ENCODE peak calls at places on chromosome 1, in ten cellular contexts. B is naive thymus-derived CD4-positive, alpha-beta T cell; F is naive thymus-derived CD8-positive, alpha-beta T cell; C is activated CD4-positive, CD25-positive, alpha-beta regulatory T cell treated with anti-CD3 and anti-CD28 coated beads, Interleukin-2, amount 50 U/mL, for 24 hours; D is upper lobe of left lung; P is right lobe of liver; I is CD4-positive, CD25-positive, alpha-beta regulatory T cell; Q is activated CD8-positive, alpha-beta T cell treated with anti-CD3 and anti-CD28 coated beads, Interleukin-2, amount 10 ng/mL, durations not matched to agents 7 days and 5 days; K is Right ventricle myocardium superior; O is Panc1. A is an unnamed sample.

GRCh38 chr1:184664661-184665060 is 90.0 kb downstream of the EDEM3 start:
- ATAC-seq in B (no peak), F (no peak), C (no peak), D (no peak), P (no peak), I (no peak), Q (no peak), K (no peak), O (no peak), A (no peak)

GRCh38 chr1:154583691-154584212 is 16.2 kb downstream of the CHRNB2 start:
- ATAC-seq in B (no peak), F (no peak), C (no peak), D (no peak), P (no peak), I (no peak), Q (no peak), K (no peak), O (no peak), A (no peak)

GRCh38 chr1:83967336-83967735 is 31.6 kb downstream of the TTLL7 start:
- ATAC-seq in B (no peak), F (no peak), C (no peak), D (no peak), P (no peak), I (no peak), Q (no peak), K (no peak), O (no peak), A (no peak)

GRCh38 chr1:56537660-56538059 is 41.7 kb downstream of the PLPP3 start:
- ATAC-seq in B (no peak), F (no peak), C (no peak), D (no peak), P (no peak), I (no peak), Q (no peak), K (peak), O (no peak), A (no peak)

GRCh38 chr1:178869114-178869697 is 1.7 kb downstream of the ANGPTL1 start:
- ATAC-seq in B (no peak), F (no peak), C (no peak), D (no peak), P (peak), I (no peak), Q (no peak), K (peak), O (no peak), A (peak)

GRCh38 chr1:229221106-229222019 is 49.5 kb upstream of the RAB4A start:
- ATAC-seq in B (no peak), F (no peak), C (no peak), D (peak), P (peak), I (no peak), Q (no peak), K (peak), O (peak), A (peak)

GRCh38 chr1:193211539-193211938 is 25.1 kb upstream of the B3GALT2 start:
- ATAC-seq in B (no peak), F (no peak), C (no peak), D (no peak), P (no peak), I (no peak), Q (no peak), K (no peak), O (no peak), A (no peak)

GRCh38 chr1:109721046-109721445 is 9.0 kb downstream of the GSTM5 start:
- ATAC-seq in B (no peak), F (no peak), C (no peak), D (no peak), P (no peak), I (no peak), Q (no peak), K (no peak), O (no peak), A (no peak)

GRCh38 chr1:8939362-8939995 is 6.2 kb upstream of the CA6 start:
- ATAC-seq in B (no peak), F (peak), C (no peak), D (no peak), P (no peak), I (no peak), Q (no peak), K (no peak), O (no peak), A (no peak)

GRCh38 chr1:192939440-192939839 is 119.7 kb downstream of the UCHL5 start:
- ATAC-seq in B (no peak), F (no peak), C (no peak), D (no peak), P (no peak), I (no peak), Q (no peak), K (no peak), O (no peak), A (no peak)

GRCh38 chr1:210236386-210236839 is 3.8 kb downstream of the SERTAD4 start:
- ATAC-seq in B (no peak), F (no peak), C (no peak), D (no peak), P (no peak), I (no peak), Q (no peak), K (peak), O (no peak), A (no peak)

GRCh38 chr1:84352298-84353106 is 45.8 kb upstream of the DNASE2B start:
- ATAC-seq in B (no peak), F (no peak), C (no peak), D (no peak), P (no peak), I (no peak), Q (no peak), K (no peak), O (no peak), A (no peak)

GRCh38 chr1:206503591-206504362 is 3.6 kb upstream of the RASSF5 start:
- ATAC-seq in B (peak), F (no peak), C (peak), D (peak), P (no peak), I (no peak), Q (peak), K (peak), O (no peak), A (peak)

GRCh38 chr1:176073524-176074157 is 133.4 kb downstream of the COP1 start:
- ATAC-seq in B (peak), F (no peak), C (no peak), D (no peak), P (peak), I (peak), Q (peak), K (peak), O (peak), A (no peak)

GRCh38 chr1:20035114-20035513 is 34.9 kb upstream of the PLA2G5 start:
- ATAC-seq in B (no peak), F (no peak), C (no peak), D (no peak), P (no peak), I (no peak), Q (no peak), K (peak), O (no peak), A (no peak)

GRCh38 chr1:205936846-205937707 is 6.2 kb downstream of the SLC26A9 start:
- ATAC-seq in B (no peak), F (no peak), C (no peak), D (no peak), P (no peak), I (no peak), Q (no peak), K (no peak), O (no peak), A (no peak)

GRCh38 chr1:20302093-20302471 is 11.4 kb downstream of the VWA5B1 start:
- ATAC-seq in B (no peak), F (no peak), C (no peak), D (no peak), P (no peak), I (no peak), Q (no peak), K (peak), O (peak), A (no peak)

GRCh38 chr1:98653186-98653585 is 8.3 kb upstream of the SNX7 start:
- ATAC-seq in B (no peak), F (no peak), C (no peak), D (no peak), P (no peak), I (no peak), Q (no peak), K (no peak), O (no peak), A (no peak)

GRCh38 chr1:78408192-78408591 is 82.6 kb upstream of the PTGFR start:
- ATAC-seq in B (no peak), F (no peak), C (no peak), D (no peak), P (no peak), I (no peak), Q (no peak), K (no peak), O (no peak), A (no peak)

GRCh38 chr1:178634445-178634844 is 90.6 kb upstream of the RALGPS2 start:
- ATAC-seq in B (no peak), F (no peak), C (no peak), D (no peak), P (no peak), I (no peak), Q (no peak), K (peak), O (no peak), A (no peak)

GRCh38 chr1:202112864-202113689 is 9.6 kb upstream of the GPR37L1 start:
- ATAC-seq in B (no peak), F (no peak), C (no peak), D (peak), P (peak), I (no peak), Q (no peak), K (peak), O (peak), A (peak)

GRCh38 chr1:99621340-99621901 is 24.5 kb upstream of the PALMD start:
- ATAC-seq in B (no peak), F (no peak), C (no peak), D (no peak), P (no peak), I (no peak), Q (no peak), K (no peak), O (no peak), A (no peak)

GRCh38 chr1:62810420-62811274 is 26.7 kb downstream of the ATG4C start:
- ATAC-seq in B (no peak), F (no peak), C (no peak), D (no peak), P (no peak), I (no peak), Q (no peak), K (no peak), O (no peak), A (no peak)

GRCh38 chr1:203120325-203121138 is 7.0 kb upstream of the ADORA1 start:
- ATAC-seq in B (no peak), F (no peak), C (no peak), D (no peak), P (no peak), I (no peak), Q (no peak), K (no peak), O (no peak), A (no peak)

GRCh38 chr1:234206651-234207284 is 166.5 kb upstream of the COA6 start:
- ATAC-seq in B (no peak), F (no peak), C (no peak), D (no peak), P (no peak), I (no peak), Q (no peak), K (peak), O (peak), A (no peak)

A was measured in gastroesophageal sphincter.